ENCODE peak calls at places on chromosomes 1 and 21, in eight cellular contexts. H is neural crest cell; L is activated CD8-positive, alpha-beta T cell treated with anti-CD3 and anti-CD28 coated beads for 36 hours; Z is stomach; B is lung; A is psoas muscle; I is fibroblast of lung; V is cardiac muscle cell. T is an unnamed sample.

GRCh38 chr1:75198761-75199160 is 64.6 kb downstream of the LHX8 start:
- DNase-seq in H (no peak), A (no peak), V (no peak), Z (no peak), B (no peak), I (no peak), L (no peak), T (no peak)

GRCh38 chr21:42777064-42777756 is 102.1 kb downstream of the WDR4 start:
- DNase-seq in B (no peak), H (no peak), Z (no peak), V (no peak), L (no peak), I (no peak), A (no peak), T (no peak)

GRCh38 chr1:52904590-52905375 is 16.8 kb downstream of the ECHDC2 start:
- DNase-seq in H (peak), L (peak), B (no peak), V (peak), I (peak), Z (peak), A (peak), T (peak)

GRCh38 chr1:42221952-42222606 is 57.5 kb upstream of the GUCA2A start:
- DNase-seq in I (peak), A (no peak), Z (no peak), L (no peak), V (no peak), H (no peak), B (no peak), T (no peak)

GRCh38 chr1:30527511-30528140 is 195.8 kb downstream of the MATN1 start:
- DNase-seq in Z (peak), A (peak), L (no peak), H (no peak), B (no peak), V (peak), I (peak), T (no peak)

GRCh38 chr1:207240325-207241095 is 81.0 kb upstream of the CD55 start:
- DNase-seq in L (no peak), I (peak), A (no peak), H (no peak), B (peak), Z (no peak), V (no peak), T (no peak)

GRCh38 chr1:28640766-28641165 is 2.1 kb downstream of the TAF12 start:
- DNase-seq in A (no peak), I (peak), B (no peak), H (no peak), Z (no peak), V (peak), L (peak), T (no peak)

GRCh38 chr21:41428311-41428710 is 2.3 kb downstream of the MX1 start:
- DNase-seq in V (no peak), I (no peak), Z (no peak), H (no peak), A (no peak), B (no peak), L (no peak), T (no peak)

GRCh38 chr1:181189691-181190361 is 101.3 kb downstream of the IER5 start:
- DNase-seq in H (peak), I (peak), V (peak), Z (peak), A (peak), B (peak), L (peak), T (peak)

GRCh38 chr1:245997471-245998258 is 509.4 kb downstream of the SMYD3 start:
- DNase-seq in H (no peak), L (no peak), I (peak), B (no peak), V (peak), A (no peak), Z (peak), T (no peak)

GRCh38 chr1:201268604-201269151 is 14.6 kb upstream of the PKP1 start:
- DNase-seq in A (no peak), B (no peak), Z (peak), L (no peak), H (no peak), I (peak), V (peak), T (no peak)

GRCh38 chr1:87113313-87113712 is 198.9 kb downstream of the HS2ST1 start:
- DNase-seq in V (no peak), Z (no peak), I (peak), H (no peak), L (no peak), B (no peak), A (peak), T (no peak)

GRCh38 chr1:30322859-30323257 is 400.5 kb downstream of the MATN1 start:
- DNase-seq in V (no peak), Z (peak), I (no peak), B (no peak), A (no peak), L (no peak), H (no peak), T (no peak)

GRCh38 chr1:173062156-173062938 is 11.6 kb upstream of the TNFSF18 start:
- DNase-seq in B (no peak), A (no peak), I (peak), L (no peak), Z (no peak), H (no peak), V (no peak), T (no peak)

GRCh38 chr1:18484726-18485125 is 4.0 kb downstream of the KLHDC7A start:
- DNase-seq in A (no peak), H (no peak), L (no peak), V (no peak), Z (no peak), B (no peak), I (no peak), T (no peak)

GRCh38 chr1:185670187-185670627 is 64.0 kb upstream of the HMCN1 start:
- DNase-seq in I (peak), V (peak), Z (peak), B (no peak), A (no peak), L (peak), H (peak), T (no peak)

GRCh38 chr1:17979815-17980214 is 127.8 kb upstream of the IGSF21 start:
- DNase-seq in I (no peak), H (no peak), Z (no peak), L (no peak), V (no peak), A (no peak), B (no peak), T (no peak)

GRCh38 chr1:243883551-243883950 is 33.5 kb upstream of the AKT3 start:
- DNase-seq in A (no peak), I (peak), V (no peak), H (no peak), L (no peak), B (no peak), Z (no peak), T (no peak)

GRCh38 chr21:42565886-42566523 is 52.4 kb downstream of the SLC37A1 start:
- DNase-seq in I (no peak), H (no peak), Z (peak), A (no peak), V (no peak), L (no peak), B (no peak), T (no peak)

GRCh38 chr1:23838401-23838866 is 13.2 kb upstream of the HMGCL start:
- DNase-seq in V (peak), A (peak), H (peak), Z (peak), L (peak), I (peak), B (peak), T (peak)

GRCh38 chr1:11321656-11322491 is 48.9 kb downstream of the UBIAD1 start:
- DNase-seq in L (no peak), Z (no peak), V (no peak), H (no peak), I (no peak), A (no peak), B (no peak), T (no peak)

GRCh38 chr1:84574936-84575335 is 696 bp upstream of the CTBS start:
- DNase-seq in H (no peak), Z (no peak), I (no peak), A (no peak), L (no peak), B (no peak), V (no peak), T (no peak)

GRCh38 chr1:54404939-54405880 is 984 bp downstream of the SSBP3 start:
- DNase-seq in B (no peak), I (peak), A (peak), L (peak), H (peak), V (peak), Z (peak), T (peak)

GRCh38 chr1:201714542-201715276 is 114.2 kb upstream of the IPO9 start:
- DNase-seq in I (peak), A (peak), B (peak), L (peak), H (no peak), Z (peak), V (peak), T (no peak)

GRCh38 chr1:3062616-3063378 is 6.2 kb upstream of the PRDM16 start:
- DNase-seq in I (no peak), L (no peak), V (no peak), Z (peak), A (no peak), H (no peak), B (no peak), T (no peak)

GRCh38 chr1:242824435-242824834 is 299.9 kb upstream of the PLD5 start:
- DNase-seq in V (no peak), I (peak), H (no peak), A (no peak), B (no peak), Z (no peak), L (no peak), T (no peak)

GRCh38 chr1:66725885-66726665 is 26.2 kb upstream of the DYNLT5 start:
- DNase-seq in I (peak), H (peak), A (peak), Z (peak), V (peak), B (peak), L (peak), T (peak)

GRCh38 chr1:104780470-104781078 is 1030.9 kb downstream of the AMY1C start:
- DNase-seq in L (peak), H (peak), V (peak), I (no peak), B (no peak), A (no peak), Z (no peak), T (peak)

GRCh38 chr1:64663654-64664053 is 81.2 kb upstream of the RAVER2 start:
- DNase-seq in A (no peak), H (peak), Z (no peak), L (peak), V (peak), I (peak), B (no peak), T (peak)

GRCh38 chr1:85278853-85279314 is 2.5 kb upstream of the BCL10 start:
- DNase-seq in B (no peak), I (peak), Z (peak), A (no peak), H (no peak), L (peak), V (no peak), T (peak)

GRCh38 chr1:209743145-209743482 is 12.7 kb upstream of the TRAF3IP3 start:
- DNase-seq in Z (peak), L (no peak), V (no peak), B (no peak), I (peak), A (peak), H (no peak), T (no peak)

GRCh38 chr1:198880818-198881597 is 242.2 kb downstream of the PTPRC start:
- DNase-seq in B (no peak), I (peak), L (peak), V (no peak), H (no peak), A (no peak), Z (no peak), T (peak)

GRCh38 chr1:171913385-171913784 is 72.1 kb downstream of the DNM3 start:
- DNase-seq in H (no peak), I (peak), L (no peak), V (no peak), B (no peak), Z (no peak), A (no peak), T (no peak)

GRCh38 chr1:178263341-178263740 is 169.4 kb downstream of the RASAL2 start:
- DNase-seq in B (no peak), H (no peak), I (peak), V (peak), L (no peak), Z (no peak), A (no peak), T (no peak)

GRCh38 chr1:65189716-65190115 is 41.7 kb downstream of the AK4 start:
- DNase-seq in I (peak), Z (no peak), A (no peak), V (no peak), L (no peak), H (no peak), B (no peak), T (no peak)

GRCh38 chr1:200139661-200140250 is 112.2 kb downstream of the NR5A2 start:
- DNase-seq in V (peak), H (no peak), B (no peak), I (peak), A (no peak), Z (no peak), L (peak), T (peak)

GRCh38 chr1:204410764-204411450 is 710 bp downstream of the PPP1R15B start:
- DNase-seq in Z (peak), A (peak), I (peak), H (no peak), V (peak), B (peak), L (peak), T (no peak)

GRCh38 chr1:15217654-15218053 is 29.4 kb upstream of the FHAD1 start:
- DNase-seq in H (no peak), B (no peak), V (no peak), A (no peak), L (no peak), I (no peak), Z (no peak), T (no peak)

GRCh38 chr1:15220825-15221431 is 26.1 kb upstream of the FHAD1 start:
- DNase-seq in I (no peak), Z (peak), B (no peak), A (no peak), H (no peak), V (peak), L (no peak), T (no peak)

GRCh38 chr1:15220024-15220392 is 27.0 kb upstream of the FHAD1 start:
- DNase-seq in I (no peak), L (no peak), V (no peak), H (no peak), B (no peak), Z (no peak), A (no peak), T (no peak)

GRCh38 chr1:15219280-15220023 is 27.6 kb upstream of the FHAD1 start:
- DNase-seq in I (no peak), A (no peak), H (no peak), L (no peak), V (no peak), B (no peak), Z (no peak), T (no peak)

GRCh38 chr1:15218287-15219279 is 28.4 kb upstream of the FHAD1 start:
- DNase-seq in L (peak), H (no peak), Z (no peak), B (peak), I (peak), V (no peak), A (no peak), T (no peak)
- TF ChIP-seq CTCF in L (no peak), H (no peak), Z (no peak), B (no peak), I (no peak), V (no peak), A (no peak), T (no peak)

DNA sequence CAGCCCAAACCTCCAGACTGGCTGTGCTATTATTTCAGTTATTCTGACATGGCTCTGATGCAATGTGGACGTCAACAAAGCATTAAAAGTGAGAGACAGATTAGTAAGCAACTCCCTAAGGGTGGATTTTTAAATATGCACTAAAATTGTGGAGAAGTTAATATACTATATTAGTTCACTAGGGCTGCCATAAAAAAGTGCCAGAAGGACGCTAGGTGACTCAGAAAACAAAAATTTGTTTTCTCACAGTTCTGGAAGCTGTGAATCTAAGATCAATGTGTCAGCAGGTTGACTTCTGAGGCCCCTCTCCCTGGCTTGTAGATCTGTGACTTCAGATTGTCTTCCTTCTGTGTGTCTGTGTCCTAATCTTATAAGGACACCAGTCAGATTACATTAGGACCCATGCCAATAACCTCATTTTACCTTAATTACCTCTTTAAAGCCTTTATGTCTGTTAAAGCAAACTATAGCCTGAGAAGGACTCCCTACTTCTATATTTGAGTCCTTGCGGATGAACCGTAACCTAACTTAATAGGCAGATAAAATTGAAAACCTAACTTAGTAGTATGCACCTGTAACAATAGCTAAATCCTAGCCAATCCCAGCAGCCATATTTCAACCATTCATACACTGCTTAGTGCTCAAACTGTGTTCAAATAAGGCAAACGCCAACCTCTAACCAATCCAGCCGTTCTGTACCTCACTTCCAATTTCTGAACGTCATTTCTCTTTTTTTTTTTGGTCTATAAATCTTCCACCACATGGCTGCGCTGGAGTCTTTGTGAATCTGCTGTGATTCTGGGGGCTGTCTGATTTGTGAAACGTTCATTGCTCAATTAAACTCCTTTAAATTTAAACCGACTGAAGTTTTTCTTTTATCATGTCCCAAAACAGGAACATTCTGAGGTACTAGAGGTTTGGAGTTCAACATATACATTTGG is 65.9 kb upstream of the BACH1 start:
- DNase-seq in V (no peak), A (no peak), I (peak), B (no peak), L (peak), H (no peak), Z (no peak), T (no peak)
- TF ChIP-seq CTCF in V (peak), A (no peak), I (no peak), B (no peak), L (no peak), H (no peak), Z (no peak), T (no peak)

DNA sequence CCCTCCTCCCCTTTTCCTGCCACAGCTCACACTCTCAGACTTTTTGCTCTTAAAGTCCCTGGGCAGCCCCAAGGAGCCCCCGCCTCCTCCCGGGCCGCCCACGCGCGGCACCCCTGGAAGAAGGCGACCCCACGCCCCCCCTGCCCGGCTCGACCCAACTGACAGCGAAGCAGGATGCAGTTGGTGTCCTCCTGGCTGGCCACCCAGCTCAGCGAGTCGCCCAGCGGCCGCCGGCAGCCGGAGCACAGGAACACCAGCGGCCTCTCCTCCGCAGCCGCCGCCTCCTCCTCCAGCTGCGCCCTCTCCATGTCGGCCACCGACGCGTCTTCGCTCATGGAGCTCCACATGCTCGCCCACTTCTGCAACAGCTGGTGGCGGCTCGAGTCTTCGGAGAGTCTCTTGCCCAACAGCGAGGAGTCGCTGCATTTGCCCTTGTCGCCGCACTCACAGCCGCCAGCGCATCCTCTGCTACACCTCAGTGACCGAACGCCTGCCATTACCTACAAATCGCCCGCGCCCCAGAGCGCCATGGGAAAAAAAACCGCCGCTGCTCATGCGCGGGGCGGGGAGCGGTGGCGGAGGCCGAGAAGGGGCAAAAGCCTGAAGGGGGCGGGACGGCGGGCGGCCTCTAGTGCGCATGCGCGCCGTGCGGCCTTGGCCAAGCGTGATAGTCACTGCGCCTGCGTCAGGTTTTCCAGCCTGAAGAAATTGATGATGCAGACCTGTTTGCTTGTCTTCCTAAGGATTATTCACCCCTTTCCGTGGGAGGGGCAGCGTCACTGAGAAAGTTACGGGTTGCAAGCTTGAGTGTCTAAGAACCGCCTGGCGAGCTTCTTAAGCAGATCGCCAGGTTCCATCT is at the start of gene MIS18A:
- DNase-seq in V (peak), H (peak), I (peak), L (peak), A (peak), Z (peak), B (peak), T (peak)
- TF ChIP-seq CTCF in V (peak), H (peak), I (no peak), L (no peak), A (no peak), Z (no peak), B (no peak), T (peak)

GRCh38 chr1:114669562-114670082 is at the start of gene DENND2C:
- DNase-seq in Z (no peak), H (no peak), A (no peak), V (peak), L (no peak), B (no peak), I (no peak), T (no peak)
- TF ChIP-seq CTCF in Z (no peak), H (peak), A (no peak), V (no peak), L (no peak), B (no peak), I (no peak), T (peak)